ENCODE peak calls at places on chromosomes 1 and 21, in seven cellular contexts. M is GM23338, A is heart right ventricle, Z is IMR-90, X is AG04450, C is brain microvascular endothelial cell, V is cardiac muscle cell. W is an unnamed sample.

GRCh38 chr1:4689271-4689935 is 35.0 kb downstream of the AJAP1 start:
- DNase-seq in M (no peak), A (no peak), Z (no peak), X (no peak), C (no peak), V (no peak), W (no peak)

GRCh38 chr1:221648201-221648600 is 93.7 kb downstream of the DUSP10 start:
- DNase-seq in M (no peak), A (no peak), Z (no peak), X (no peak), C (no peak), V (no peak), W (no peak)

GRCh38 chr1:18581420-18581880 is 49.2 kb upstream of the PAX7 start:
- DNase-seq in M (peak; percentile 79), A (peak; percentile 23), Z (no peak), X (no peak), C (no peak), V (peak; percentile 23), W (peak; percentile 52)

GRCh38 chr21:45257673-45258341 is 29.9 kb downstream of the POFUT2 start:
- DNase-seq in M (peak; percentile 43), A (no peak), Z (no peak), X (no peak), C (no peak), V (no peak), W (no peak)

GRCh38 chr1:44293761-44294315 is 61.2 kb downstream of the ERI3 start:
- DNase-seq in M (no peak), A (peak; percentile 72), Z (no peak), X (no peak), C (no peak), V (no peak), W (no peak)

GRCh38 chr1:150970818-150971582 is 3.6 kb downstream of the CERS2 start:
- DNase-seq in M (peak; percentile 19), A (peak; percentile 75), Z (peak; percentile 62), X (peak; percentile 26), C (no peak), V (peak; percentile 76), W (peak; percentile 89)

GRCh38 chr1:186849271-186849671 is 20.5 kb downstream of the PLA2G4A start:
- DNase-seq in M (no peak), A (no peak), Z (no peak), X (no peak), C (no peak), V (no peak), W (no peak)

GRCh38 chr21:17602874-17603273 is 9.8 kb downstream of the BTG3 start:
- DNase-seq in M (no peak), A (no peak), Z (peak; percentile 74), X (no peak), C (peak; percentile 33), V (peak; percentile 40), W (no peak)

GRCh38 chr21:10464975-10465374 is 56.4 kb upstream of the TPTE start:
- DNase-seq in M (no peak), A (no peak), Z (no peak), X (no peak), C (no peak), V (no peak), W (no peak)

GRCh38 chr1:193567937-193568336 is 381.5 kb upstream of the B3GALT2 start:
- DNase-seq in M (no peak), A (no peak), Z (no peak), X (no peak), C (no peak), V (no peak), W (no peak)

GRCh38 chr1:174768949-174769348 is 230.8 kb upstream of the CACYBP start:
- DNase-seq in M (no peak), A (no peak), Z (no peak), X (no peak), C (no peak), V (no peak), W (no peak)

GRCh38 chr1:118563969-118564951 is 379.2 kb upstream of the SPAG17 start:
- DNase-seq in M (peak; percentile 14), A (no peak), Z (no peak), X (no peak), C (no peak), V (no peak), W (no peak)

GRCh38 chr1:231554969-231555368 is 26.5 kb downstream of the TSNAX start:
- DNase-seq in M (no peak), A (no peak), Z (no peak), X (no peak), C (no peak), V (no peak), W (no peak)

GRCh38 chr1:64574301-64574700 is 104.4 kb downstream of the CACHD1 start:
- DNase-seq in M (no peak), A (no peak), Z (peak; percentile 21), X (no peak), C (peak; percentile 2), V (no peak), W (no peak)

GRCh38 chr1:177811461-177811860 is 158.4 kb downstream of the SEC16B start:
- DNase-seq in M (no peak), A (no peak), Z (no peak), X (no peak), C (no peak), V (peak; percentile 11), W (no peak)

GRCh38 chr1:116256875-116257823 is 115.9 kb upstream of the ATP1A1 start:
- DNase-seq in M (no peak), A (no peak), Z (no peak), X (no peak), C (no peak), V (no peak), W (no peak)

GRCh38 chr1:157274698-157275534 is 136.7 kb upstream of the ETV3 start:
- DNase-seq in M (no peak), A (no peak), Z (peak; percentile 56), X (no peak), C (peak; percentile 39), V (peak; percentile 81), W (no peak)

GRCh38 chr1:25036117-25036546 is 106.1 kb upstream of the RUNX3 start:
- DNase-seq in M (no peak), A (no peak), Z (no peak), X (no peak), C (no peak), V (no peak), W (no peak)

GRCh38 chr1:227174136-227174535 is 144.2 kb downstream of the CDC42BPA start:
- DNase-seq in M (no peak), A (no peak), Z (peak; percentile 70), X (no peak), C (peak; percentile 16), V (peak; percentile 6), W (no peak)

GRCh38 chr1:211648980-211649934 is 26.2 kb downstream of the NEK2 start:
- DNase-seq in M (no peak), A (no peak), Z (peak; percentile 35), X (no peak), C (no peak), V (peak; percentile 59), W (peak; percentile 61)

GRCh38 chr21:33481314-33481943 is 1.7 kb upstream of the TMEM50B start:
- DNase-seq in M (no peak), A (no peak), Z (no peak), X (no peak), C (no peak), V (no peak), W (no peak)

GRCh38 chr1:975896-976683 is 5.8 kb downstream of the PERM1 start:
- DNase-seq in M (peak; percentile 86), A (peak; percentile 61), Z (peak; percentile 36), X (no peak), C (no peak), V (peak; percentile 64), W (peak; percentile 79)

GRCh38 chr1:978835-979743 is 2.8 kb downstream of the PERM1 start:
- DNase-seq in M (no peak), A (peak; percentile 18), Z (no peak), X (no peak), C (no peak), V (no peak), W (no peak)

GRCh38 chr1:980137-980571 is 1.7 kb downstream of the PERM1 start:
- DNase-seq in M (no peak), A (peak; percentile 29), Z (no peak), X (no peak), C (no peak), V (no peak), W (no peak)

GRCh38 chr1:979744-980072 is 2.2 kb downstream of the PERM1 start:
- DNase-seq in M (no peak), A (no peak), Z (no peak), X (no peak), C (no peak), V (no peak), W (no peak)

DNA sequence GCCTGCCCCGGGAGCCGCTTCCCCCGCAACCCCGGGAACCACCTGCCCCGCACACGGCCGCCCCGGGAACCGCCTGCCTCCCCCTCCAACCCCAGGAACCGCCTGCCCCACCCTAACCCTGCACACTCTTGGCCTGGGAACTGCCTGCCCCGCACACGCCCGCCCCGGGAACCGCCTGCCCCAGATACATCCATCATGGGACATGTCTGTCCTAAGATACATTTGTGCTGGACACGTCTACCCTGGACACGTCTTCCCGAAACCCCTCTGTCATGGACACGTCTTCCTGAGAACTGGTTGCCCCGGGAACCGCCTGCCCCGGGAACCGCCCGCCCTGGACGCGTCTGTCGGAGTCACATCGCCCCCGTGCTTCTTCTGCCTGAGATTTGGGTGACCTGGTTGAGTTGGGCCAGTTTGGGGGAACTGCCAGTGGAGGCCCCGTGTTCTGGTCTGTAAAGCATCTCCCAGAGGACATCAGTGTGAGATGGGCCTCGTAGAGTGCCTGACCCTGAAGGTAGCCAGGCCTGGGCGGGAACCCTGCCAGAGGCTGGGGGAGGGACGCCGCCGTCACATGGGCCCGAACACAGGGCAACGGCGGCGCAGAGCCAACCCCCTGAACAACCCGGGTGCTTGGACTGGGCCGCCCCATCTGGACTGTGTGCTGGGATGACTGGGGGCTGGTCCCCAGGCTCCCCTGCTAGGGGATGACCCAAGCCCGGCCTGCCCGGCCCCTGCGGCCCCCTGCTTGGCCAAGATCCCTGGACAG is 3.6 kb downstream of the PERM1 start:
- DNase-seq in M (no peak), A (peak; percentile 66), Z (no peak), X (no peak), C (no peak), V (no peak), W (no peak)
- H3K27me3 ChIP-seq in M (peaks cover 1% of the 10 kb centered on the region), A (peaks cover 44% of the 10 kb centered on the region), Z (peaks cover 5% of the 10 kb centered on the region), X (peaks cover 27% of the 10 kb centered on the region), C (peaks cover 3% of the 10 kb centered on the region), V (peaks cover 31% of the 10 kb centered on the region), W (peaks cover 30% of the 10 kb centered on the region)

DNA sequence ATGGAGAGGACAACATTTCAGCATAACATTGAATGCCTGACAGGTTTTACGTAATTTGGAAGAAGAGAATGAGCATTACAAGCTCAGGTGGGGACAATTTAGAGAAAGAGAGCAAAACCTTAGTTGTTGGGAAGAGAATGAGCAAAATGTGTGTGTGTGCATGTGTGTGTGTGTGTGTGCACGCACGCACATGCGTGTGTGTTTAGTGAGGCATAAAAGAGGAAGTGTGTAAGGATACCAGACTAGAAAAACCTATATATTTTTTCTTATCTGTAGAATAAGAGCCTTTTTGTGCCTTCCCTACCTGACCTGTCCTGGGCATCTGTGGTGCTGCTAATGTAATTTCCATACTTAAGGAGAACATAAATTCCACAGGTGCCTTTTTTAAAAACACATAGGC is 99.0 kb upstream of the PLXNA2 start:
- DNase-seq in M (no peak), A (no peak), Z (no peak), X (no peak), C (no peak), V (no peak), W (no peak)
- TF ChIP-seq CTCF in M (no peak), A (no peak), Z (no peak), X (no peak), C (no peak), V (no peak), W (no peak)

GRCh38 chr1:50971748-50972305 is 1.8 kb downstream of the CDKN2C start:
- DNase-seq in M (no peak), A (no peak), Z (no peak), X (no peak), C (no peak), V (no peak), W (no peak)
- H3K27me3 ChIP-seq in M (peaks cover 99% of the 10 kb centered on the region), A (no peaks in the 10 kb centered on the region), Z (no peaks in the 10 kb centered on the region), X (no peaks in the 10 kb centered on the region), C (no peaks in the 10 kb centered on the region), V (peaks cover 94% of the 10 kb centered on the region), W (no peaks in the 10 kb centered on the region)

GRCh38 chr1:31955917-31956736 is 18.0 kb upstream of the PTP4A2 start:
- DNase-seq in M (peak; percentile 68), A (peak; percentile 54), Z (peak; percentile 100), X (peak; percentile 98), C (peak; percentile 100), V (peak; percentile 99), W (peak; percentile 86)
- TF ChIP-seq CTCF in M (no peak), A (peak; percentile 48), Z (peak; percentile 63), X (peak; percentile 64), C (peak; percentile 70), V (peak; percentile 66), W (peak; percentile 47)